ENCODE peak calls at places on chromosomes 6 and 20, in ten cellular contexts. E is small intestine; J is T-helper 1 cell; W is body of pancreas; H is stimulated activated CD4-positive, alpha-beta T cell treated with anti-CD3 and anti-CD28 coated beads, Interleukin-4, amount 100 ng/mL, for 1 hour; X is endothelial cell; D is activated gamma-delta T cell treated with Interleukin-2 at 50 U/mL for 16 hours; S is stimulated activated CD8-positive, alpha-beta memory T cell treated with anti-CD3 and anti-CD28 coated beads, Interleukin-7, amount 100 ng/mL, for 1 hour; Y is fibroblast of pulmonary artery; K is naive thymus-derived CD4-positive, alpha-beta T cell. P is an unnamed sample.

GRCh38 chr20:36202891-36203338 is 33.4 kb upstream of the AAR2 start:
- DNase-seq in E (peak), J (peak), W (peak), H (peak), X (peak), D (peak), S (peak), Y (peak), K (peak), P (peak)

GRCh38 chr6:13881621-13882165 is 43.1 kb upstream of the RNF182 start:
- DNase-seq in E (no peak), J (no peak), W (no peak), H (no peak), X (no peak), D (no peak), S (no peak), Y (no peak), K (no peak), P (no peak)

GRCh38 chr20:47785321-47785899 is at the start of gene SULF2:
- DNase-seq in E (peak), J (no peak), W (peak), H (no peak), X (peak), D (no peak), S (no peak), Y (peak), K (no peak), P (peak)

GRCh38 chr6:27251672-27252251 is 4.3 kb downstream of the PRSS16 start:
- DNase-seq in E (peak), J (peak), W (peak), H (peak), X (peak), D (peak), S (no peak), Y (peak), K (peak), P (peak)

GRCh38 chr20:33689973-33690372 is 3.8 kb upstream of the E2F1 start:
- DNase-seq in E (no peak), J (no peak), W (no peak), H (peak), X (no peak), D (peak), S (no peak), Y (peak), K (no peak), P (no peak)

GRCh38 chr20:41482647-41483552 is 116.3 kb upstream of the EMILIN3 start:
- DNase-seq in E (no peak), J (no peak), W (no peak), H (no peak), X (no peak), D (no peak), S (no peak), Y (peak), K (no peak), P (no peak)

GRCh38 chr6:112086744-112087135 is 542 bp downstream of the TUBE1 start:
- DNase-seq in E (no peak), J (no peak), W (no peak), H (no peak), X (no peak), D (no peak), S (no peak), Y (peak), K (no peak), P (no peak)

GRCh38 chr6:160300076-160300695 is 41.6 kb upstream of the SLC22A2 start:
- DNase-seq in E (peak), J (no peak), W (no peak), H (no peak), X (no peak), D (no peak), S (no peak), Y (no peak), K (no peak), P (no peak)

GRCh38 chr6:132491303-132491702 is 21.6 kb downstream of the STX7 start:
- DNase-seq in E (no peak), J (no peak), W (peak), H (peak), X (no peak), D (no peak), S (no peak), Y (peak), K (no peak), P (no peak)